ENCODE peak calls at places on chromosomes 3 and 15, in ten cellular contexts. Y is cardiac fibroblast, B is psoas muscle, T is A172, O is H4, S is amygdala, Z is NCI-H1436, F is NCI-H1417, X is left lung, E is sciatic nerve. K is an unnamed sample.

GRCh38 chr3:78846688-78847087 is 921.1 kb downstream of the ROBO1 start:
- DNase-seq in Y (peak), B (no peak), T (peak), O (peak), S (no peak), Z (no peak), F (no peak), X (no peak), E (no peak), K (no peak)

GRCh38 chr15:90876046-90876445 is 7.7 kb downstream of the FURIN start:
- DNase-seq in Y (no peak), B (no peak), T (no peak), O (no peak), S (no peak), Z (no peak), F (no peak), X (peak), E (no peak), K (no peak)

GRCh38 chr15:64810499-64811326 is 14.7 kb downstream of the PIF1 start:
- DNase-seq in Y (no peak), B (no peak), T (no peak), O (no peak), S (no peak), Z (no peak), F (no peak), X (no peak), E (no peak), K (no peak)

GRCh38 chr15:69781411-69782125 is 316.1 kb downstream of the TLE3 start:
- DNase-seq in Y (no peak), B (no peak), T (no peak), O (no peak), S (no peak), Z (no peak), F (no peak), X (no peak), E (no peak), K (no peak)

GRCh38 chr15:68795298-68795848 is 25.3 kb downstream of the ANP32A start:
- DNase-seq in Y (peak), B (peak), T (peak), O (no peak), S (peak), Z (peak), F (no peak), X (peak), E (peak), K (peak)

GRCh38 chr3:52438579-52439425 is 6.1 kb downstream of the SEMA3G start:
- DNase-seq in Y (no peak), B (no peak), T (no peak), O (no peak), S (no peak), Z (no peak), F (no peak), X (no peak), E (peak), K (no peak)

GRCh38 chr3:98529856-98530459 is 1.8 kb upstream of the GPR15 start:
- DNase-seq in Y (no peak), B (no peak), T (no peak), O (no peak), S (no peak), Z (no peak), F (no peak), X (no peak), E (no peak), K (no peak)

GRCh38 chr3:160565442-160566403 is at the start of gene KPNA4:
- DNase-seq in Y (peak), B (peak), T (peak), O (peak), S (peak), Z (peak), F (peak), X (peak), E (peak), K (peak)

GRCh38 chr3:153372326-153372725 is 210.3 kb downstream of the RAP2B start:
- DNase-seq in Y (peak), B (no peak), T (no peak), O (no peak), S (no peak), Z (no peak), F (no peak), X (no peak), E (no peak), K (no peak)

GRCh38 chr15:66931768-66932633 is 133.4 kb upstream of the SMAD3 start:
- DNase-seq in Y (peak), B (no peak), T (peak), O (peak), S (no peak), Z (no peak), F (peak), X (no peak), E (peak), K (no peak)

GRCh38 chr3:133830071-133830470 is 24.5 kb downstream of the SRPRB start:
- DNase-seq in Y (no peak), B (no peak), T (no peak), O (no peak), S (no peak), Z (no peak), F (no peak), X (no peak), E (no peak), K (no peak)

GRCh38 chr3:142912440-142913172 is 23.7 kb upstream of the PCOLCE2 start:
- DNase-seq in Y (peak), B (no peak), T (no peak), O (no peak), S (no peak), Z (no peak), F (no peak), X (no peak), E (no peak), K (no peak)